ENCODE peak calls at places on chromosomes 5 and 9, in seven cellular contexts. G is A549; U is MM.1S; Y is IMR-90; F is CD8-positive, alpha-beta T cell; I is lower lobe of right lung; X is CD8-positive, alpha-beta memory T cell. B is an unnamed sample.

GRCh38 chr9:107866912-107867311 is 377.3 kb upstream of the KLF4 start:
- DNase-seq in G (no peak), U (no peak), Y (peak; percentile 23), F (no peak), I (no peak), X (no peak), B (no peak)

GRCh38 chr5:79256563-79256962 is 20.6 kb downstream of the JMY start:
- DNase-seq in G (no peak), U (no peak), Y (no peak), F (no peak), I (no peak), X (no peak), B (no peak)

GRCh38 chr5:151156732-151157402 is 712 bp downstream of the ANXA6 start:
- DNase-seq in G (no peak), U (peak; percentile 47), Y (peak; percentile 23), F (peak; percentile 33), I (no peak), X (no peak), B (no peak)

GRCh38 chr5:133884525-133885311 is 83.7 kb downstream of the C5orf15 start:
- DNase-seq in G (no peak), U (no peak), Y (no peak), F (no peak), I (no peak), X (no peak), B (no peak)

GRCh38 chr5:168851902-168852321 is 272.7 kb upstream of the PANK3 start:
- DNase-seq in G (peak; percentile 6), U (no peak), Y (no peak), F (no peak), I (no peak), X (no peak), B (no peak)

GRCh38 chr9:7259544-7260241 is 501.9 kb downstream of the KDM4C start:
- DNase-seq in G (peak; percentile 3), U (no peak), Y (no peak), F (no peak), I (no peak), X (no peak), B (no peak)

GRCh38 chr5:168693297-168693696 is 114.1 kb upstream of the PANK3 start:
- DNase-seq in G (no peak), U (no peak), Y (no peak), F (no peak), I (no peak), X (no peak), B (no peak)

GRCh38 chr5:136155769-136156168 is 23.1 kb downstream of the SMAD5 start:
- DNase-seq in G (no peak), U (no peak), Y (peak; percentile 38), F (no peak), I (no peak), X (no peak), B (no peak)

GRCh38 chr5:157983906-157984551 is 125.1 kb upstream of the CLINT1 start:
- DNase-seq in G (no peak), U (no peak), Y (no peak), F (no peak), I (no peak), X (no peak), B (no peak)

GRCh38 chr9:125240649-125240999 is 519 bp downstream of the HSPA5 start:
- DNase-seq in G (peak; percentile 52), U (peak; percentile 56), Y (no peak), F (no peak), I (no peak), X (no peak), B (no peak)

GRCh38 chr5:96258692-96259091 is 174.4 kb downstream of the PCSK1 start:
- DNase-seq in G (no peak), U (no peak), Y (no peak), F (no peak), I (no peak), X (no peak), B (no peak)
- H3K4me1 ChIP-seq in G (peaks cover 60% of the 10 kb centered on the region), U (peaks cover 6% of the 10 kb centered on the region), Y (peaks cover 23% of the 10 kb centered on the region), F (no peaks in the 10 kb centered on the region), I (peaks cover 9% of the 10 kb centered on the region), X (no peaks in the 10 kb centered on the region), B (no peaks in the 10 kb centered on the region)

DNA sequence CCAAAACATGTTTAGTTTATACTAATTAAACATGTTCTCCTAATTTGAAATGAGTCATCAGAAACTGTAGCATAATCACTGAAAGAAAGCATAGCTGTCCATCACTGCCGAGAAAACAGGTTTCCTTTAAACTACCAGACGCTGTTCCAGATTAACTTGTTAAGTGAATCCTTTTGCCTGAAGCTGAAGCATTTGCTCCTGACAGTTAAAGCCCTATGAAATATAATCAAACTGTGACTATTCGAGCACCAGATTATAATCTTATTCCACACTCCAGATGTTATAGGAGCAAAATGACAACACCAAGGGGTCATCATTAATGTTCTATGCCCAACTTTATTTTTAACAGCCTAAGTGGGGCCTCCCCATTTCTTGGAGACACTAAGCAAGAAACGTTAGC is 86.0 kb upstream of the CTSL start:
- DNase-seq in G (no peak), U (no peak), Y (no peak), F (no peak), I (no peak), X (no peak), B (no peak)
- H3K9me3 ChIP-seq in G (no peaks in the 10 kb centered on the region), U (no peaks in the 10 kb centered on the region), Y (no peaks in the 10 kb centered on the region), F (no peaks in the 10 kb centered on the region), I (no peaks in the 10 kb centered on the region), X (no peaks in the 10 kb centered on the region), B (no peaks in the 10 kb centered on the region)

GRCh38 chr5:139690385-139691274 is 42.5 kb downstream of the CXXC5 start:
- DNase-seq in G (no peak), U (no peak), Y (peak; percentile 61), F (no peak), I (no peak), X (no peak), B (no peak)
- H3K4me1 ChIP-seq in G (peaks cover 30% of the 10 kb centered on the region), U (no peaks in the 10 kb centered on the region), Y (peaks cover 35% of the 10 kb centered on the region), F (peaks cover 6% of the 10 kb centered on the region), I (peaks cover 20% of the 10 kb centered on the region), X (no peaks in the 10 kb centered on the region), B (peaks cover 26% of the 10 kb centered on the region)

DNA sequence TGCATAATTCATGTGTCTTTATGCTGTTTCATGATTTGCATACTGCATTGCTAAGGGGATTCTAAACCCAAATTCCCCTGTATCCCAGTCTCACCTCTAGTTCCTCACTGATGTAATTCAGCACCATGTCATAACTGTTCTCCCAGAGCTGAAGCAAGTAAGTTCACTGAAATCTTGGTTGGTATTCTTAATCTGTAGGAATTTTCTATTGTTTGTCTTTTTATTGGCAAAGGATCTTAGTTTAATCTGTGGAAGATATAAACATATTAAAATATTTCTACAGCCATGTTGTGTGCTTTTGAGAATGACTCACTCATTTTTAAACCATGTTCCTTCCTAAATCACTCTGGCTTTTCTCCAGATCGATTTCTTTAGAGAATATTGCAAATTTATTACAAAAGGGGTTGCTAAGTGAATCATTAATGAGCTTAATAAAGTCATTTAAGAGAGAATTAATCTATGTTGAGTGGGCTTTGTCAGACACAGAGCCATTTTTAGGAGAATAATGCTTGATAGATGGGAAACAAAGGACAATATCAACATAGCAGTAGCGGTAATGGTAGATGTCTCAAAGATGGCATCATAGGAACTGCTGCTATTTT is 110.1 kb downstream of the ENC1 start:
- DNase-seq in G (no peak), U (no peak), Y (peak; percentile 47), F (no peak), I (no peak), X (no peak), B (no peak)
- H3K9me3 ChIP-seq in G (peaks cover 21% of the 10 kb centered on the region), U (no peaks in the 10 kb centered on the region), Y (peaks cover 6% of the 10 kb centered on the region), F (no peaks in the 10 kb centered on the region), I (peaks cover 13% of the 10 kb centered on the region), X (no peaks in the 10 kb centered on the region), B (no peaks in the 10 kb centered on the region)

DNA sequence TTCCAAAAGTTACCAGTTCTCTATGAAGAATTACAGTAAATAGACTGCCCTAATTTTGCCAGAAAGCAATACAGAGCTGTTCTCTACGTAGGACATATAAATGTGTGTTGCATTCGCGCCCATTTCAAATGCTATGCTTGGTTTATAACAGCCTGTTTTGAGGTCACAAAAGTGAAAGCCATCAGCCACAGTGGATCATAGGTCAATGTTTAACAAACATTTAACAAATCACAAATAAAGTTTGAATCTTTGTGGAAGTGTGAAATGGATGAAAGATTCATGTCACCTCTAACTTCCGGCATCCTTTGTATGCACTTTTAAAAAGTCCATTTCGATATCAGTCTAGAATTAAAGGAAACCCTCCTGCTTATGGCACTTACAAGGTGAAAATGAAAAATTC is 371.3 kb downstream of the GLIS3 start:
- DNase-seq in G (no peak), U (no peak), Y (no peak), F (no peak), I (no peak), X (no peak), B (no peak)
- H3K4me1 ChIP-seq in G (no peaks in the 10 kb centered on the region), U (no peaks in the 10 kb centered on the region), Y (no peaks in the 10 kb centered on the region), F (no peaks in the 10 kb centered on the region), I (no peaks in the 10 kb centered on the region), X (no peaks in the 10 kb centered on the region), B (no peaks in the 10 kb centered on the region)

GRCh38 chr5:35842856-35843255 is 13.8 kb upstream of the IL7R start:
- DNase-seq in G (no peak), U (no peak), Y (no peak), F (no peak), I (no peak), X (no peak), B (no peak)
- H3K9me3 ChIP-seq in G (no peaks in the 10 kb centered on the region), U (no peaks in the 10 kb centered on the region), Y (peaks cover 5% of the 10 kb centered on the region), F (peaks cover 21% of the 10 kb centered on the region), I (peaks cover 4% of the 10 kb centered on the region), X (peaks cover 17% of the 10 kb centered on the region), B (peaks cover 3% of the 10 kb centered on the region)